ENCODE peak calls at places on chromosomes 6 and 20, in four cellular contexts. W is HCT116, F is K562, S is HepG2. K is an unnamed sample.

GRCh38 chr20:19885981-19886665 is 128.1 kb downstream of the RIN2 start:
- DNase-seq in W (no peak), F (no peak), S (peak), K (no peak)

GRCh38 chr6:150857062-150857905 is 8.2 kb upstream of the MTHFD1L start:
- DNase-seq in W (peak), F (no peak), S (peak), K (no peak)

GRCh38 chr20:7695622-7696021 is 244.6 kb downstream of the HAO1 start:
- DNase-seq in W (no peak), F (no peak), S (no peak), K (no peak)

GRCh38 chr20:1899169-1899525 is 3.9 kb downstream of the SIRPA start:
- DNase-seq in W (no peak), F (no peak), S (no peak), K (no peak)

GRCh38 chr6:31717499-31718222 is 2.5 kb downstream of the LY6G6D start:
- DNase-seq in W (no peak), F (peak), S (peak), K (no peak)

GRCh38 chr6:89475634-89476033 is 42.7 kb downstream of the ANKRD6 start:
- DNase-seq in W (no peak), F (no peak), S (peak), K (no peak)

GRCh38 chr6:81834141-81834621 is 81.7 kb upstream of the TENT5A start:
- DNase-seq in W (no peak), F (no peak), S (no peak), K (no peak)

GRCh38 chr6:7993952-7994351 is 70.2 kb downstream of the BLOC1S5 start:
- DNase-seq in W (no peak), F (peak), S (no peak), K (no peak)

GRCh38 chr20:32580608-32580969 is 4.5 kb downstream of the NOL4L start:
- DNase-seq in W (no peak), F (no peak), S (no peak), K (no peak)

GRCh38 chr20:57389695-57390603 is 1.2 kb upstream of the RBM38 start:
- DNase-seq in W (no peak), F (peak), S (no peak), K (no peak)

GRCh38 chr20:46576774-46577395 is 26.4 kb upstream of the OCSTAMP start:
- DNase-seq in W (no peak), F (no peak), S (no peak), K (no peak)

GRCh38 chr20:48717095-48717958 is 110.5 kb downstream of the PREX1 start:
- DNase-seq in W (no peak), F (no peak), S (no peak), K (no peak)

GRCh38 chr20:14622796-14623195 is 285.4 kb upstream of the FLRT3 start:
- DNase-seq in W (peak), F (no peak), S (peak), K (no peak)

GRCh38 chr20:3383878-3384495 is 23.5 kb downstream of the DNAAF9 start:
- DNase-seq in W (no peak), F (no peak), S (no peak), K (no peak)

GRCh38 chr20:15375836-15376235 is 1038.4 kb upstream of the FLRT3 start:
- DNase-seq in W (no peak), F (no peak), S (no peak), K (no peak)

GRCh38 chr20:25178563-25179438 is 16.7 kb upstream of the ENTPD6 start:
- DNase-seq in W (peak), F (peak), S (peak), K (peak)

GRCh38 chr20:34495928-34496327 is 20.3 kb upstream of the DYNLRB1 start:
- DNase-seq in W (no peak), F (no peak), S (no peak), K (no peak)

GRCh38 chr20:63138855-63139341 is 77.0 kb downstream of the YTHDF1 start:
- DNase-seq in W (no peak), F (no peak), S (no peak), K (no peak)

GRCh38 chr20:40955326-40955725 is 73.3 kb upstream of the TOP1 start:
- DNase-seq in W (no peak), F (no peak), S (no peak), K (no peak)

GRCh38 chr20:60310551-60310950 is 352.3 kb downstream of the CDH26 start:
- DNase-seq in W (no peak), F (no peak), S (no peak), K (no peak)

GRCh38 chr20:32777177-32777956 is 15.2 kb downstream of the DNMT3B start:
- DNase-seq in W (no peak), F (no peak), S (peak), K (no peak)

GRCh38 chr6:35108309-35108885 is 32.7 kb downstream of the TCP11 start:
- DNase-seq in W (no peak), F (no peak), S (no peak), K (no peak)

GRCh38 chr20:37944456-37944981 is 41.6 kb downstream of the VSTM2L start:
- DNase-seq in W (no peak), F (no peak), S (no peak), K (peak)

GRCh38 chr6:115887887-115888286 is 172.8 kb downstream of the FRK start:
- DNase-seq in W (no peak), F (no peak), S (no peak), K (no peak)
- TF ChIP-seq FOSL1 in W (no peak), F (no peak), S (no peak), K (no peak)

DNA sequence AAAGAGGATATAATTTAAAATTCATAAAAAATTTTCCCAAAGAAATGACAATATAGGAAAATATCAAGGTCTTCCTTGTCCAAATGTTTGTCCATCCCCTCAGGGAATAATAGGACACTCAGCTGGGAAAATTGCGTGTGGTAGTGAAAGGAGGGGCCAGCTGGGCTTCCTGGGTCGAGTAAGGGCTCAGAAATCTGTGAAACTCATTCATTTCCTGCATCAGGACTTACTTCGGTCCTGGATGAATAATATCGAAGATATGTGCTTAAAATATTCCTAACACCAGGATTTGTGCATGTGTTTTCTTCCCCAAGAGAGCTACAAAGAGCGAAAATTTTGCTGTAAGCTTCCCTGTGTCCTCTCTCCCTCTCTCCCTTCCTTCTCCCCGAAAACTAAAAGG is 118.2 kb upstream of the GJE1 start:
- DNase-seq in W (peak), F (no peak), S (no peak), K (no peak)
- TF ChIP-seq FOSL1 in W (peak), F (no peak), S (no peak), K (no peak)

GRCh38 chr6:166586424-166587156 is at the start of gene RAMACL:
- DNase-seq in W (peak), F (peak), S (no peak), K (no peak)

GRCh38 chr6:166583230-166583629 is 3.2 kb downstream of the RAMACL start:
- DNase-seq in W (no peak), F (no peak), S (no peak), K (no peak)

GRCh38 chr6:166584046-166584679 is 2.3 kb downstream of the RAMACL start:
- DNase-seq in W (no peak), F (no peak), S (no peak), K (no peak)

GRCh38 chr6:166582258-166582657 is 4.2 kb downstream of the RAMACL start:
- DNase-seq in W (no peak), F (no peak), S (no peak), K (no peak)

GRCh38 chr6:166584813-166585429 is 1.6 kb downstream of the RAMACL start:
- DNase-seq in W (no peak), F (no peak), S (no peak), K (no peak)
- TF ChIP-seq FOSL1 in W (no peak), F (no peak), S (no peak), K (no peak)

DNA sequence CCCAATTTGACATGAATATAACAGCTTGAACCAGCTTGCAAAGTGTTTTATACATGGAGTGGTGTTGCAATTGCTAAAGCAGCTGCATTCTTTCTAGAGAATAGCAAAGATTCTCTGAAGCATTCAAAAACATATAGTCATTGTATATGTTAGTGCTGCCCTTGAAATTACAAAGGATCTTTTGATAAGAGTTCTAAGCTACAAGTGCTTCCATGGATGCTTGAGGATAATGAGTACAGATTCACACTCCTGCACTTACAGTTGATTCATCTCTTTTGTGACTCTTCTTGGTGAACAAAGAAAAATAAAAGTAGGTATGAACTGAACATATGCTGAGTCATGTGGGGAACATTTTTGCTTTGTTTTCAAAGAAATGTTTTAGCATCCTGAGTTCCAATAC is 175.7 kb downstream of the ALDH8A1 start:
- DNase-seq in W (no peak), F (no peak), S (no peak), K (no peak)
- TF ChIP-seq FOSL1 in W (no peak), F (no peak), S (no peak), K (no peak)

DNA sequence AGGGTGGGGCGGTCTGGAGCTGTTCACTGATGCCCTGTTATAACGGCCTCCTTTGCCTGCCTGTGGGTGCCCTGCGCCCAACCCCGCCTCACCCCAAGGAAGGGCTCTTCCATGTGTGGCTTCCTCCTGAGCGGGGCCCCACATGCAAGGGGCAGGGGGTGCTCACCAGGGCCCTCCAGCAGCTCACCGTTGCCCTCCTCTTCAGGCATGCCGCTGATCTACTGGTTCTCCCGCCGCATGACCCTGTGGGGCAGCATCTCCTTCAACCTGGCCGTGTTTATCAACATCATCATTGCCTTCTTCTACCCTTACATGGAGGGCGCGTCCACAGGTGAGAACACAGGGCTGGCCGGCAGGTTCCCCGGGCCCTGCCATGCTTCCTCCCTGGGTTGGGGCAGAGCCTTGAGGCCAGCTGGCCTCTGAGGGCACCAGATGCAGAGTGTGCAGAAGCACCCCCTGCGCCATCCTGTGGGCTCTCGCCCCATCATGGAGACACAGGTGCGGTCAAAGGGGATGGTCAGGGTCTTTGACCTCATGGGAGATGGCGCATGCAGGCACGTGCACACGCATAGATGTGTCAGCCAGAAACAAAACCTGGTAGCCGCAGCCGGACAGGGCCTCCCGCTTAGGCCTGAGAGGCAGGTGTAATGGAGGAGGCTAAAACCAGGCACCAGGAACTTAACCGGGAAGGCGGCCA is 22.9 kb downstream of the UQCC2 start:
- DNase-seq in W (no peak), F (no peak), S (no peak), K (no peak)
- TF ChIP-seq FOSL1 in W (no peak), F (no peak), S (no peak), K (no peak)

DNA sequence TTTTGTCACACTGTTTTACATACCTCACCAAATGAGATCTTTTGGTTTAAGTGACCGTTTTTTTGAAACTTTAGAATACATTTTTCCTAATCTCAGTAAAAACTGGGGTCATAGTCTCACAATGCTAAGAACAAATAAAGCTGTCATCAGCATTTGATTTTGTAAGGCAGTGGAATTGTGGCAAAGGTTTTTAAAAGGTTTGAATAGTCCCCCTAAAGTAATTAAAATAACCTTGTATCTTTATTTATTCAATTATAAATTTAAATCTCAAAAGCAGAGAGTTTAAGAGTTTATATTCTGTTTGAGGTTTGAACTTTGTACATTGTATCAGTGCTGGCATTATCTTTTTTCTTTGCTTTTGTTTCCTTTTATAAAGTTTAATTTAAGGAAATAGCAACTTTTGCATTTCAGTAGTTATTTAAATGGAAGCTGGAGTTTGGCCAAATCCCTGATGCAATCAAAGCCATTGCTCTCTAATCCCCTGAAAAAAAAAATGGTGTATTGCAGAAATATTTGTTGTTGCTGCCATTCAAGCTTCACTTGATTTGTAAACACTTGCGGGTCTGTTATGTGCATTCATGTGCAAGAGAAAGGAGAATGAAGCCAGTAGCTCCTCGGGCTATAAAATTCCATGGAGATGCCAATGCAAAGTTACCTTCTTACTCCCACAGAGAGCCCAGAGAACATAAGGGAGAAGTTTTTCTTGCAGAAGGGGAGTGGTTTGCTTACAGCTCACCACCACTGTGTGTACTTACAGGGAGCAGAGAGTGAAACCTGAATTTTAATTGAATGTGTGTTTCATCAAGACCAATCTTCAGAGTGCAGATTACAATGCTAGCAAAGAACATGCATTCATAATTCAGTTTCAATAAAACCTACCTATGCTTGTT is 391.8 kb downstream of the ARHGAP18 start:
- DNase-seq in W (no peak), F (no peak), S (no peak), K (peak)
- TF ChIP-seq FOSL1 in W (no peak), F (no peak), S (no peak), K (no peak)

DNA sequence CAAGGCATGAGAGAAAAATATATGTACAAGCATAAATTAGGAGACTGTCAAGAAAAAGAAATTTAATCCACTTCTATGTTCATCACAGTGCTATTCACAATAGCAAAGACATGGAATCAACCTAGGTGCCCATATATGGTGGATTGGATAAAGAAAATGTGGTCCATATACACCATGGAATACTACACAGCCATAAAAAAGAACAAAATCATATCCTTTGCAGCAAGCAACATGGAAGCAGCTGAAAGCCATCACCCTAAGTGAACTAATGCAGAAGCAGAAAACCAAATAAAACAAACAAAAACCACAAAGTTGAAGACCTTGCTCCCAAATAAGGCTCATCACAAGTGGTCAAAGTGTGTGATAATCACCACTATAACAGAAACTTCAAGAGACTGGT is 36.7 kb downstream of the USP45 start:
- DNase-seq in W (no peak), F (no peak), S (no peak), K (no peak)
- TF ChIP-seq FOSL1 in W (no peak), F (no peak), S (no peak), K (no peak)

GRCh38 chr6:12277401-12277800 is 12.8 kb upstream of the EDN1 start:
- DNase-seq in W (no peak), F (no peak), S (no peak), K (no peak)

GRCh38 chr6:12278915-12279314 is 11.2 kb upstream of the EDN1 start:
- DNase-seq in W (no peak), F (no peak), S (no peak), K (no peak)

GRCh38 chr6:12279322-12280098 is 10.7 kb upstream of the EDN1 start:
- DNase-seq in W (no peak), F (no peak), S (no peak), K (no peak)

GRCh38 chr6:12280901-12281300 is 9.3 kb upstream of the EDN1 start:
- DNase-seq in W (no peak), F (no peak), S (no peak), K (no peak)

GRCh38 chr6:12280458-12280857 is 9.7 kb upstream of the EDN1 start:
- DNase-seq in W (no peak), F (no peak), S (no peak), K (no peak)
- TF ChIP-seq FOSL1 in W (no peak), F (no peak), S (no peak), K (no peak)

GRCh38 chr6:168269455-168270243 is 49.9 kb downstream of the DACT2 start:
- DNase-seq in W (no peak), F (no peak), S (no peak), K (no peak)
- TF ChIP-seq FOSL1 in W (no peak), F (no peak), S (no peak), K (no peak)

DNA sequence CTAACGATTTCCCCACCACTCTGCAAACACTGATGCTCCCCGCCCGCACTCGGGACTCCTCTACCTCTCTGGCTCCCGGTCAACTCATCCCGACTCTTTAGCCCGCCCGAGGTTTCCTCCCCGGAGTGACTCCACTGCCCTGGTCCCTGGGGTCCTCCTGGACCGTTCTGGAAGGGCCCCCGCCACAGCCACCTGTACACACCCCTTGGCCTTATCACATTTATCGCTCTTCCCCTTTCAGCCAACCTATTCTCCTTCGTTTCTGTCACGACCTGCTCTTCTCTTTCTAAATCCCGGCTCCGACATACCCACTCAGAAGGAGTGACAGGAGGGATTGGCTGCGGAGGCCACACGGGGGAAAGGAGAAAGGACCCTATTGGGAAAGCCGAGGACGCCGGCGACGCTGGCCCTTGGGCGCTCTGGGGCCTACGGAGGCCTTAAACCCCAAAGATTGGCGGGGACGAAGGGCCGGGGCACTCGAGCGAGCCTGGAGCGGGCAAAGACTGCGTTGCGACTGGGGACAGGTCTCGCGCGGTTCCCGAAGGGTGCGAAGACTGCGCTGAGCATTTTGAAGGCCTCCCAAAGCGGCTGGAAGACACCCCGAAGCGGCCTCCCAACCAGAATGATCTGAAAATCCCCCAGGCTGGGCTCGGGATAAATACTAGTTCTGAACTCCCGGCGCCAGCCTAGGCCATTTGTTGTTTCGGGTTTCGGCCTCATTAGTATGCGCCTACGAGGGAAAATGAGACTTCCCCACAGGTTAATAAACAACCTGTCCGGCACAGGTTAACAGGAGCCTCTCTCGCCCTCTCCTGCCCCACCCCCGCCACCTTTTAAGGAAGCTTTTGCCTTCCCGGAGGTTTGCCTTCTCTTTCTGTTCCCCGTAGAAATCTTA is 9.2 kb downstream of the SIM1 start:
- DNase-seq in W (no peak), F (no peak), S (no peak), K (peak)
- TF ChIP-seq FOSL1 in W (no peak), F (no peak), S (no peak), K (no peak)

K was measured in H1.